ENCODE peak calls at places on chromosomes 4 and X, in ten cellular contexts. Z is CD8-positive, alpha-beta memory T cell; B is IMR-90; Q is astrocyte; H is HTR-8/SVneo; I is HCT116; V is tibial nerve; L is activated T-cell treated with anti-CD3 and anti-CD28 coated beads, Interleukin-2, amount 50 U/mL, for 4 hours; S is CD4-positive, CD25-positive, alpha-beta regulatory T cell; A is fibroblast of pulmonary artery. R is an unnamed sample.
A peak's percentile ranks its signal among the peaks of the same experiment; 100 is the strongest.

GRCh38 chrX:47936224-47936939 is 67.4 kb downstream of the ZNF182 start:
- DNase-seq in Z (no peak), B (no peak), Q (no peak), H (no peak), I (no peak), V (no peak), L (no peak), S (peak; percentile 3), A (peak; percentile 2), R (no peak)

GRCh38 chr4:147407261-147408045 is 73.4 kb upstream of the EDNRA start:
- DNase-seq in Z (no peak), B (no peak), Q (peak; percentile 59), H (no peak), I (peak; percentile 16), V (no peak), L (no peak), S (no peak), A (no peak), R (peak; percentile 13)

GRCh38 chr4:78922207-78922606 is 17.0 kb downstream of the PAQR3 start:
- DNase-seq in Z (no peak), B (peak; percentile 83), Q (peak; percentile 54), H (no peak), I (no peak), V (no peak), L (no peak), S (no peak), A (peak; percentile 49), R (peak; percentile 44)

GRCh38 chr4:84865600-84865999 is 100.9 kb downstream of the WDFY3 start:
- DNase-seq in Z (no peak), B (no peak), Q (no peak), H (no peak), I (no peak), V (no peak), L (no peak), S (no peak), A (no peak), R (no peak)

GRCh38 chr4:81723927-81724587 is 252.3 kb upstream of the RASGEF1B start:
- DNase-seq in Z (no peak), B (no peak), Q (no peak), H (no peak), I (no peak), V (peak; percentile 24), L (peak; percentile 19), S (peak; percentile 24), A (peak; percentile 17), R (no peak)

GRCh38 chr4:48653217-48654014 is 126.7 kb downstream of the FRYL start:
- DNase-seq in Z (peak; percentile 7), B (peak; percentile 79), Q (peak; percentile 84), H (no peak), I (no peak), V (no peak), L (peak; percentile 48), S (peak; percentile 14), A (peak; percentile 81), R (peak; percentile 43)

GRCh38 chr4:160510925-160511324 is 1408.0 kb downstream of the RAPGEF2 start:
- DNase-seq in Z (no peak), B (no peak), Q (peak; percentile 20), H (peak; percentile 4), I (no peak), V (no peak), L (no peak), S (no peak), A (no peak), R (no peak)

GRCh38 chr4:73021634-73022033 is 47.9 kb downstream of the COX18 start:
- DNase-seq in Z (no peak), B (peak; percentile 31), Q (peak; percentile 33), H (peak; percentile 35), I (peak; percentile 22), V (no peak), L (no peak), S (no peak), A (peak; percentile 79), R (peak; percentile 73)

GRCh38 chr4:68572653-68573052 is 3.5 kb downstream of the UGT2B17 start:
- DNase-seq in Z (no peak), B (no peak), Q (no peak), H (no peak), I (no peak), V (no peak), L (no peak), S (no peak), A (no peak), R (no peak)

GRCh38 chr4:23040539-23040938 is 347.8 kb downstream of the GBA3 start:
- DNase-seq in Z (no peak), B (no peak), Q (no peak), H (no peak), I (no peak), V (no peak), L (no peak), S (no peak), A (no peak), R (no peak)

GRCh38 chr4:147480891-147481576 is at the start of gene EDNRA:
- DNase-seq in Z (no peak), B (peak; percentile 68), Q (peak; percentile 61), H (peak; percentile 29), I (no peak), V (no peak), L (no peak), S (no peak), A (peak; percentile 54), R (peak; percentile 75)

GRCh38 chrX:118459494-118459893 is 36.1 kb upstream of the DOCK11 start:
- DNase-seq in Z (no peak), B (peak; percentile 47), Q (peak; percentile 8), H (peak; percentile 4), I (no peak), V (no peak), L (no peak), S (peak; percentile 39), A (peak; percentile 52), R (peak; percentile 51)

GRCh38 chr4:112633477-112634235 is 3.1 kb downstream of the ZGRF1 start:
- DNase-seq in Z (no peak), B (peak; percentile 43), Q (peak; percentile 5), H (peak; percentile 15), I (peak; percentile 10), V (no peak), L (no peak), S (peak; percentile 53), A (peak; percentile 71), R (peak; percentile 55)

GRCh38 chrX:38732866-38733265 is 68.4 kb upstream of the MID1IP1 start:
- DNase-seq in Z (no peak), B (no peak), Q (no peak), H (no peak), I (no peak), V (no peak), L (no peak), S (no peak), A (no peak), R (peak; percentile 21)

GRCh38 chrX:100289159-100289558 is 120.9 kb downstream of the PCDH19 start:
- DNase-seq in Z (no peak), B (no peak), Q (no peak), H (no peak), I (no peak), V (no peak), L (no peak), S (no peak), A (no peak), R (no peak)

GRCh38 chrX:23493941-23494374 is 159.3 kb downstream of the PTCHD1 start:
- DNase-seq in Z (no peak), B (no peak), Q (peak; percentile 59), H (no peak), I (peak; percentile 7), V (no peak), L (no peak), S (no peak), A (peak; percentile 11), R (peak; percentile 29)

GRCh38 chrX:22389544-22390243 is 117.0 kb downstream of the CBLL2 start:
- DNase-seq in Z (no peak), B (peak; percentile 83), Q (peak; percentile 85), H (peak; percentile 70), I (no peak), V (no peak), L (no peak), S (no peak), A (peak; percentile 56), R (peak; percentile 92)

GRCh38 chrX:130937101-130937500 is 34.1 kb upstream of the ENOX2 start:
- DNase-seq in Z (no peak), B (no peak), Q (no peak), H (no peak), I (no peak), V (no peak), L (no peak), S (no peak), A (no peak), R (no peak)

GRCh38 chr4:125096662-125097061 is 218.1 kb upstream of the FAT4 start:
- DNase-seq in Z (no peak), B (no peak), Q (no peak), H (no peak), I (no peak), V (no peak), L (no peak), S (no peak), A (no peak), R (no peak)

GRCh38 chrX:18891561-18891945 is 92.4 kb downstream of the PHKA2 start:
- DNase-seq in Z (no peak), B (no peak), Q (no peak), H (no peak), I (no peak), V (no peak), L (no peak), S (no peak), A (no peak), R (no peak)

GRCh38 chr4:110306363-110306762 is 107.9 kb upstream of the ELOVL6 start:
- DNase-seq in Z (no peak), B (no peak), Q (peak; percentile 81), H (no peak), I (no peak), V (no peak), L (no peak), S (no peak), A (no peak), R (peak; percentile 4)

GRCh38 chrX:3711331-3711917 is 2.0 kb downstream of the PRKX start:
- DNase-seq in Z (peak; percentile 22), B (no peak), Q (no peak), H (no peak), I (no peak), V (no peak), L (no peak), S (no peak), A (no peak), R (no peak)

GRCh38 chrX:69968956-69969355 is 80.8 kb downstream of the AWAT2 start:
- DNase-seq in Z (no peak), B (no peak), Q (no peak), H (no peak), I (no peak), V (peak; percentile 12), L (no peak), S (no peak), A (peak; percentile 14), R (no peak)

GRCh38 chrX:153687121-153688039 is at the start of gene SLC6A8:
- DNase-seq in Z (peak; percentile 19), B (peak; percentile 44), Q (peak; percentile 26), H (peak; percentile 31), I (peak; percentile 27), V (peak; percentile 55), L (peak; percentile 28), S (peak; percentile 5), A (peak; percentile 60), R (peak; percentile 73)

GRCh38 chrX:116490091-116490490 is 27.3 kb upstream of the CT83 start:
- DNase-seq in Z (no peak), B (no peak), Q (no peak), H (no peak), I (no peak), V (no peak), L (no peak), S (no peak), A (peak; percentile 3), R (no peak)

GRCh38 chrX:31429915-31430314 is 358.1 kb upstream of the FTHL17 start:
- DNase-seq in Z (no peak), B (no peak), Q (no peak), H (no peak), I (no peak), V (no peak), L (no peak), S (no peak), A (no peak), R (no peak)

GRCh38 chr4:155033604-155034003 is 174.8 kb upstream of the NPY2R start:
- DNase-seq in Z (no peak), B (no peak), Q (no peak), H (no peak), I (no peak), V (no peak), L (no peak), S (no peak), A (no peak), R (no peak)

GRCh38 chr4:150229538-150229937 is 151.3 kb downstream of the DCLK2 start:
- DNase-seq in Z (no peak), B (peak; percentile 93), Q (peak; percentile 87), H (no peak), I (no peak), V (no peak), L (no peak), S (no peak), A (peak; percentile 86), R (peak; percentile 87)